ENCODE peak calls at places on chromosome 21, in five cellular contexts. S, P, D, K and R are unnamed samples.

GRCh38 chr21:37454869-37455503 is 88.4 kb downstream of the DYRK1A start:
- DNase-seq in S (no peak), P (no peak), D (no peak), K (no peak), R (no peak)

GRCh38 chr21:39527664-39528381 is 76.1 kb downstream of the SH3BGR start:
- DNase-seq in S (no peak), P (no peak), D (no peak), K (no peak), R (no peak)

GRCh38 chr21:40385883-40386282 is 461.1 kb downstream of the DSCAM start:
- DNase-seq in S (no peak), P (no peak), D (no peak), K (no peak), R (no peak)

GRCh38 chr21:15848632-15849031 is 118.8 kb downstream of the USP25 start:
- DNase-seq in S (peak), P (no peak), D (no peak), K (no peak), R (no peak)

GRCh38 chr21:26708223-26708800 is 135.2 kb upstream of the CYYR1 start:
- DNase-seq in S (no peak), P (no peak), D (no peak), K (no peak), R (no peak)

GRCh38 chr21:39083377-39084008 is 99.8 kb downstream of the PSMG1 start:
- DNase-seq in S (no peak), P (peak), D (no peak), K (peak), R (no peak)

GRCh38 chr21:25708467-25709065 is 26.1 kb downstream of the ATP5PF start:
- DNase-seq in S (peak), P (peak), D (no peak), K (peak), R (no peak)

GRCh38 chr21:17775431-17776126 is 43.6 kb downstream of the C21orf91 start:
- DNase-seq in S (no peak), P (no peak), D (no peak), K (no peak), R (no peak)

GRCh38 chr21:28537371-28538079 is 455.2 kb downstream of the LTN1 start:
- DNase-seq in S (peak), P (no peak), D (no peak), K (peak), R (no peak)

GRCh38 chr21:29233611-29234540 is 64.8 kb upstream of the BACH1 start:
- DNase-seq in S (no peak), P (peak), D (no peak), K (no peak), R (no peak)

GRCh38 chr21:26842300-26842699 is 2.9 kb downstream of the ADAMTS1 start:
- DNase-seq in S (peak), P (no peak), D (no peak), K (peak), R (no peak)

GRCh38 chr21:18354947-18355346 is 48.6 kb downstream of the TMPRSS15 start:
- DNase-seq in S (no peak), P (no peak), D (no peak), K (no peak), R (no peak)

GRCh38 chr21:33152228-33153130 is 77.3 kb upstream of the IFNAR2 start:
- DNase-seq in S (no peak), P (no peak), D (no peak), K (no peak), R (no peak)

GRCh38 chr21:37557261-37557950 is 190.8 kb downstream of the DYRK1A start:
- DNase-seq in S (no peak), P (peak), D (no peak), K (no peak), R (no peak)

GRCh38 chr21:36349315-36349714 is 29.3 kb downstream of the MORC3 start:
- DNase-seq in S (no peak), P (no peak), D (no peak), K (no peak), R (no peak)

GRCh38 chr21:25563399-25564116 is 43.7 kb downstream of the MRPL39 start:
- DNase-seq in S (no peak), P (no peak), D (no peak), K (peak), R (no peak)

GRCh38 chr21:38123626-38124025 is 133.2 kb upstream of the KCNJ15 start:
- DNase-seq in S (no peak), P (no peak), D (no peak), K (no peak), R (no peak)

GRCh38 chr21:41283211-41283818 is 33.3 kb upstream of the FAM3B start:
- DNase-seq in S (peak), P (peak), D (peak), K (peak), R (no peak)

GRCh38 chr21:37149411-37149810 is 76.4 kb downstream of the TTC3 start:
- DNase-seq in S (peak), P (no peak), D (no peak), K (peak), R (no peak)

GRCh38 chr21:15729674-15730483 is at the start of gene USP25:
- DNase-seq in S (peak), P (peak), D (peak), K (peak), R (peak)

GRCh38 chr21:29892379-29892778 is 47.4 kb downstream of the GRIK1 start:
- DNase-seq in S (no peak), P (no peak), D (no peak), K (no peak), R (no peak)

GRCh38 chr21:25952306-25952705 is 217.5 kb downstream of the GABPA start:
- DNase-seq in S (no peak), P (no peak), D (no peak), K (no peak), R (no peak)

GRCh38 chr21:36103434-36103833 is 31.4 kb upstream of the CBR3 start:
- DNase-seq in S (no peak), P (peak), D (no peak), K (no peak), R (no peak)

GRCh38 chr21:16865612-16866011 is 647.2 kb upstream of the CXADR start:
- DNase-seq in S (peak), P (no peak), D (no peak), K (no peak), R (no peak)

GRCh38 chr21:17501107-17502006 is 11.5 kb upstream of the CXADR start:
- DNase-seq in S (no peak), P (no peak), D (no peak), K (no peak), R (no peak)

DNA sequence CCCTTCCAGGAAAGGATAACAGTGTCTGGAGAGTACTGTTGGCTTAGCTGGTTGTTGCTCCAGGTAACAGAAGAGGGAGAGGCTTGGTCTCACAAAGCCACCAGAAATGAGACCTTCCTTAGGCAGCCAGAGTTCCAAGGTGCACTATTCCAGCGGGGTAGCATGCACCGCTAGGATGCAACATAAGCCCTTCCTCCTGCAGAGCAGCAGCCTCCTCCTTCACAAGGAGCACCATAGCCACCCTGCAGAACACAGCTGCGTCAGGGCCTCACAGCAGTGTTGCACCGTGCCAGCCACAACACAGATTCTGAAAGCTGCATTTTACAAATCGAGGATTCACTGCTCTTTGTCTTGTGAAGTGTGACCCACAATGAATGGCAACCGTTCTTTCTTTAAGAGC is 142.0 kb downstream of the CLIC6 start:
- DNase-seq in S (no peak), P (no peak), D (no peak), K (no peak), R (no peak)
- H2BK120ac ChIP-seq in S (peak), P (no peak), D (no peak), K (no peak), R (no peak)

GRCh38 chr21:45294509-45295291 is 7.0 kb upstream of the POFUT2 start:
- DNase-seq in S (peak), P (peak), D (peak), K (peak), R (peak)
- H2BK120ac ChIP-seq in S (peak), P (peak), D (no peak), K (peak), R (no peak)

DNA sequence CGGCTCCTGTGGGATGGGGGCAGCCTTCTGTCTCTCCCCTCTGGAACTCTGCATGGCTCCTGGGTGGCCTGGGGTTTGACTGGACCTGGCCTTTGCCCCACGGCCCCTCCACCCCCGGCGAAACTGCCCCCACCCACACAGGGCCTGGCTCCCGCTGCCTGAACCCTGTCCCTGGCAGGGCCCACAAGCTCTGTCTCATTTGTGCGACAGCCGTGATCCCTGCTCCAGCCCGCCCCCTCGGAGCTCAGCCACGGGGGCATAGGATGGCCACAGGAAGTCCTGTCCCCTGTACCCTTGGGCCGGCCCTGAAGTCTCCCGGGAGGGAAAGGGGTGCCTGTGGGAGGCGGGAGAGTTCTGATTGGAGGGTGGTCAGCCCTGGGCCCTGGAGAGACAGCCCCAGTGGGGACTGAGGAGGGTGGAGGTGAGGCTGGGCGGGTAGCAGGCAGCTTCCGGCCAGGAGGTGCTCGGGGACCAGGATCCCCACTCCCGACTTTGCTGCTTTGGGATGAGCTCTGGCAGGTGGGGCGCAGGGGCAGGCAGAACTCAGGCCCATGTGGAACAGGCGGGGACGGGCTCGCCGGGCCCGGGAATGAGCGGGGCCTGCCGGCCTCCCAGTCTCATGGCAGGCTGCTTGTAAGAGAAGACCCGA is 45.1 kb downstream of the SLX9 start:
- DNase-seq in S (no peak), P (peak), D (peak), K (no peak), R (no peak)
- H2BK120ac ChIP-seq in S (no peak), P (no peak), D (no peak), K (peak), R (no peak)

DNA sequence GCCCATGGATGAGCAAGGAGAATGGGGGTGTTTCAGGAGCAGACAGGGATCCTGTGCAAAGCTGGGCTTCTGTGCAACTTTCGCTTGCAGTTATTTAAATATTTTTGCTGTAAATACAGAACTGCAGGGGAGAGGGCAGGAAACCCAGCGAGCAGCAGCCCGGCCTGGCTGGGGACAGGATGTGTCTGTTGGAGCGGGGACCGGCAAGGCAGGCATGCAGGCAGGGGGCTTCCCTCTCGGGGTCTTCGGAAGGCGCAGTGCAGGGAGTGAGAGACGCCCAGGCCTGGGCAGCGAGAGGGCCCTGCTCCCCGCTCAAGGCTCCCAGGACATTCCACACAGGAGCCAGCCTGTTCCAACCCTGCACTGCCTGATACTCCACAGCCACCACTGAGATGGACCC is 1.7 kb upstream of the AIRE start:
- DNase-seq in S (no peak), P (no peak), D (no peak), K (no peak), R (no peak)
- H2BK120ac ChIP-seq in S (no peak), P (no peak), D (no peak), K (no peak), R (peak)

DNA sequence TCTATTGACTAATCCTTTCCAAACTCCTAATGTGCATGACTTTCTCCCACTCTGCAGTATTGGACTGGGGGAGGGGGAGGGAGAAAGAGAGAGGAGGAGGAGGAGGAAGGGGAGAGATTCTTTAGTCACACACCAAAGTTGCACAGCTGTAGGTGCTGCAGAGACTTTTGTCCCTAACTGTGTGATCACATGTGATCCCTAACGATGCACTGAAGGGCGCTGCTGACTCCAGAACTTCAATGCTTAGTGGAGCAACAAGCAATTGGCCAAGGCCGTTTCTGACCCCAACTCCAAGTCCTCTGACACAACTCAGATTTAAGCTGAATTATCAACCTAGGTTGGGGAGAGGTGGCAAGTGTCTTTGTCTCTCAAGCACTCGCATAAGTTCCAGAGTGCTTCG is 191.7 kb downstream of the HUNK start:
- DNase-seq in S (no peak), P (no peak), D (no peak), K (no peak), R (no peak)
- H2BK120ac ChIP-seq in S (no peak), P (no peak), D (no peak), K (no peak), R (no peak)

GRCh38 chr21:42527127-42527488 is 13.5 kb downstream of the SLC37A1 start:
- DNase-seq in S (no peak), P (no peak), D (no peak), K (no peak), R (no peak)
- H2BK120ac ChIP-seq in S (no peak), P (no peak), D (no peak), K (no peak), R (no peak)